ENCODE peak calls at places on chromosomes 7 and 10, in eight cellular contexts. G, O, E, Y, D, X, Q and C are unnamed samples.

GRCh38 chr10:84244651-84245270 is at the start of gene RGR:
- DNase-seq in G (peak), O (no peak), E (no peak), Y (no peak), D (peak), X (peak), Q (no peak), C (no peak)

GRCh38 chr7:140678816-140679130 is 6.0 kb downstream of the ADCK2 start:
- DNase-seq in G (no peak), O (no peak), E (no peak), Y (no peak), D (no peak), X (no peak), Q (no peak), C (no peak)

GRCh38 chr10:68238371-68238770 is 6.5 kb upstream of the ATOH7 start:
- DNase-seq in G (no peak), O (no peak), E (no peak), Y (no peak), D (no peak), X (no peak), Q (no peak), C (no peak)

GRCh38 chr10:78577673-78578072 is 491.1 kb upstream of the ZMIZ1 start:
- DNase-seq in G (no peak), O (no peak), E (peak), Y (no peak), D (no peak), X (no peak), Q (no peak), C (no peak)

GRCh38 chr10:77564781-77565589 is 72.6 kb downstream of the KCNMA1 start:
- DNase-seq in G (no peak), O (no peak), E (peak), Y (no peak), D (no peak), X (peak), Q (no peak), C (no peak)

GRCh38 chr7:156969972-156970420 is 20.5 kb downstream of the NOM1 start:
- DNase-seq in G (no peak), O (no peak), E (peak), Y (no peak), D (no peak), X (no peak), Q (no peak), C (no peak)

GRCh38 chr10:106076496-106076895 is 1088.0 kb downstream of the SORCS1 start:
- DNase-seq in G (no peak), O (no peak), E (no peak), Y (no peak), D (no peak), X (no peak), Q (no peak), C (no peak)

GRCh38 chr10:93166116-93166515 is 92.4 kb downstream of the CYP26A1 start:
- DNase-seq in G (no peak), O (no peak), E (peak), Y (no peak), D (no peak), X (no peak), Q (no peak), C (no peak)

GRCh38 chr7:107505997-107506682 is 36.3 kb downstream of the GPR22 start:
- DNase-seq in G (no peak), O (no peak), E (peak), Y (no peak), D (no peak), X (peak), Q (peak), C (no peak)

GRCh38 chr10:38032881-38033280 is 22.4 kb downstream of the ZNF33A start:
- DNase-seq in G (peak), O (no peak), E (no peak), Y (no peak), D (no peak), X (no peak), Q (no peak), C (no peak)

GRCh38 chr7:108345710-108346336 is 110.4 kb downstream of the NRCAM start:
- DNase-seq in G (no peak), O (no peak), E (no peak), Y (no peak), D (no peak), X (no peak), Q (no peak), C (no peak)

GRCh38 chr10:36003688-36004087 is 361.6 kb upstream of the FZD8 start:
- DNase-seq in G (no peak), O (no peak), E (no peak), Y (no peak), D (no peak), X (no peak), Q (no peak), C (no peak)

GRCh38 chr10:53209941-53210611 is 437.5 kb upstream of the MBL2 start:
- DNase-seq in G (no peak), O (no peak), E (peak), Y (peak), D (no peak), X (peak), Q (peak), C (no peak)

GRCh38 chr10:6491841-6492609 is 88.1 kb downstream of the PRKCQ start:
- DNase-seq in G (no peak), O (no peak), E (no peak), Y (no peak), D (no peak), X (no peak), Q (no peak), C (no peak)

GRCh38 chr10:35058134-35058533 is 32.0 kb downstream of the CUL2 start:
- DNase-seq in G (no peak), O (no peak), E (peak), Y (peak), D (no peak), X (peak), Q (peak), C (no peak)

GRCh38 chr7:142445019-142445686 is 187.3 kb upstream of the PRSS58 start:
- DNase-seq in G (no peak), O (no peak), E (peak), Y (no peak), D (no peak), X (no peak), Q (no peak), C (no peak)
- TF ChIP-seq CTCF in G (no peak), O (no peak), E (peak), Y (peak), D (no peak), X (peak), Q (peak), C (peak)

GRCh38 chr10:73591935-73592699 is 975 bp upstream of the USP54 start:
- DNase-seq in G (peak), O (peak), E (peak), Y (no peak), D (peak), X (peak), Q (peak), C (peak)
- TF ChIP-seq CTCF in G (no peak), O (no peak), E (peak), Y (no peak), D (no peak), X (no peak), Q (no peak), C (peak)

GRCh38 chr7:54839538-54840213 is 80.7 kb upstream of the SEC61G start:
- DNase-seq in G (peak), O (no peak), E (peak), Y (no peak), D (peak), X (peak), Q (peak), C (peak)

GRCh38 chr7:54838540-54838925 is 79.5 kb upstream of the SEC61G start:
- DNase-seq in G (no peak), O (no peak), E (peak), Y (no peak), D (no peak), X (no peak), Q (no peak), C (no peak)

GRCh38 chr7:54837761-54838539 is 78.9 kb upstream of the SEC61G start:
- DNase-seq in G (no peak), O (no peak), E (peak), Y (no peak), D (no peak), X (no peak), Q (no peak), C (no peak)

GRCh38 chr7:54843961-54844360 is 85.0 kb upstream of the SEC61G start:
- DNase-seq in G (no peak), O (no peak), E (peak), Y (no peak), D (no peak), X (no peak), Q (no peak), C (no peak)

DNA sequence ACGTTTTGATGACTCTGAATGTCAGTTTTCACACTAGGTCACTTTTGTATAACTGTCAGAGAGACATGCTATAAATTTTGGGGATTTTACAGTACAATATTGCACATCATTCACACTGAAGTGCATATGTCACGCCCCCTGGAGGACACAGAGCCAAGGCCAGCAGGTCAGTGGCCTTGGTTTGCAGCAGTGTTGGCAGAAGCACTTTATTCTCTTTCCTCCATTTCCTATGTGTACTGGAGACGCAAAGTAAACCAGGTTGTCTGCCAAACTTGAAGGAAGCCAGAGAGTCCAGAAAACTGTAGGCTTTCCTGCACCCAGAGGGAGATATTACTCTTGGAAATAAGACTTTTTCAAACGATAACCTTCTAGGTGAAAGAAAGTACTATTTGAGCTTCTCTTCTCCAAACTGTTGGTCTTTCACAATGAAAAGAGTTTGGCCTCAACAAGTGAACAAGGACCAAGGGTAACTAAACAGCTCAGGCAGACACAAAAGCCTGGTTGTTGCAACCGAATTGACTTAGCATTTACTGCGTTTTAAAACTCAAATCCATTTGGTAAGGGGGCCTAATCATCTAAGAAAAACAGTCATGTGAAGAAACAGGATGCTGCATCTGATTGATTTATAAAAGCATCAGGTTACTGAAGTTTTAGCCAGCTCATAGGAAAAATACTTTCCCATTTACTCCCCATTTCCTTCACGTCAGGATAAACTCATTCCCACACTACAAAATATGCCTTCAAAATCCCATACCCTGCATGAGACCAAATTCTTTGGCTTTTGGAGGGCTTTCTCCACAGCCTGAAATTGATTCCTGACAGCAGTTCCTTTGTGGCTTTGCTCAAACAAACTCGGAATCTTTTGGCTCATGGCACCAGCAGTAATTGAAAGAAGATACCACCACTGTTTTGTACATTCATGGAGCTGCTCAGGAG is 83.0 kb upstream of the SEC61G start:
- DNase-seq in G (peak), O (no peak), E (peak), Y (peak), D (no peak), X (peak), Q (peak), C (no peak)
- TF ChIP-seq CTCF in G (peak), O (no peak), E (peak), Y (peak), D (no peak), X (peak), Q (peak), C (peak)

DNA sequence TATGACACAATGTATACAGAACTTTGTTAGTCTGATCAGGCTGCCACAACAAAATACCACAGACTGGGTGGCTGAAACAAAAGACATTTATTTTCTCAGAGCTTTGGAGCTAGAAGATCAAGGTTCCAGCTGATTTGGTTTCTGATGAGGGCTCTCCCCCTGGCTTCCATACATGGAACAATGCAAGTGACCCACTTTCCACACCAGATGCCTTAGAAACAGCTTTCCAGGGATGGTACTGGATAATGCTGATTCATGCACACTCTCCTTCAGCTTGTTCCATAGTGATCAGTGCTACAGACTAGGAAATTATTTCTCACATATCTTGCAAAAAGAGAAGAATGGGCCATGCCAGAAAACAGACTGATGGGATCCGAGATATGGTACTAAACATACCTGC is 1274.9 kb upstream of the SORCS1 start:
- DNase-seq in G (no peak), O (no peak), E (no peak), Y (no peak), D (no peak), X (peak), Q (no peak), C (no peak)
- TF ChIP-seq CTCF in G (no peak), O (no peak), E (no peak), Y (no peak), D (no peak), X (peak), Q (no peak), C (no peak)

DNA sequence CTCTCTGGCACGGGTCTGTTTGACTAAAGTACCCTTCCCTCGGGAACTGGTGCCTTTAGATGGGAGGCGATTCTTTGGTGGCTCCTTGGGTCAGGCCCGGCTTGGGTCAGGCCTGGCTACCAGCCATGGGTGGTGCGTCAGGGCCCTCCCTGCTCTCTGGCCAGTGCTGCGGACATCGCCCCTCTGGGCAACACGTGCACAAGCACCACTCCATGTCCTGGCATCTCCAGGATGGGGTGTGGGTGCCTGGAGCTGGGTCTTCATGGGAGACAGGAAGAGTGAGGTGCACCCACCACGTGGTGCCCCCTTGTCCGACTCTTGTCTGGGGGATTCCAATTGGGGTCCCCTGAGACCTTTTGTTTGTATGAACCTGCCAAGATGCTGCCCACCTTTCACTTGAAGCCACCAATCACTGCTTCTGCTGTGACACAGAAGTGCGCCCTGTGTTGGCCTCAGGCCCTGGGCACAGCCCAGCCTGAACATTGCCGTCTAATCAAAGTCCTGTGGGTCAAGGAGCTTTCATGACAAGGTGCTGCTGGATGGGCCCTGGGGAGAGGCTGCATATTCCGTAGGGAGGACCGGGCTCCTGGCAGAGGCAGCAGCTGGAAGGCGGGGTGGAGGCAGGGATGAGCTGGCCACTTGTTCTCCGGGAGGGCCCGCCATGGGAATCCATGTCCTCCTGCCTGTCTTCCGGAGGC is 11.1 kb upstream of the PWWP2B start:
- DNase-seq in G (no peak), O (peak), E (no peak), Y (no peak), D (peak), X (no peak), Q (no peak), C (no peak)
- TF ChIP-seq CTCF in G (no peak), O (no peak), E (no peak), Y (no peak), D (no peak), X (no peak), Q (no peak), C (no peak)

DNA sequence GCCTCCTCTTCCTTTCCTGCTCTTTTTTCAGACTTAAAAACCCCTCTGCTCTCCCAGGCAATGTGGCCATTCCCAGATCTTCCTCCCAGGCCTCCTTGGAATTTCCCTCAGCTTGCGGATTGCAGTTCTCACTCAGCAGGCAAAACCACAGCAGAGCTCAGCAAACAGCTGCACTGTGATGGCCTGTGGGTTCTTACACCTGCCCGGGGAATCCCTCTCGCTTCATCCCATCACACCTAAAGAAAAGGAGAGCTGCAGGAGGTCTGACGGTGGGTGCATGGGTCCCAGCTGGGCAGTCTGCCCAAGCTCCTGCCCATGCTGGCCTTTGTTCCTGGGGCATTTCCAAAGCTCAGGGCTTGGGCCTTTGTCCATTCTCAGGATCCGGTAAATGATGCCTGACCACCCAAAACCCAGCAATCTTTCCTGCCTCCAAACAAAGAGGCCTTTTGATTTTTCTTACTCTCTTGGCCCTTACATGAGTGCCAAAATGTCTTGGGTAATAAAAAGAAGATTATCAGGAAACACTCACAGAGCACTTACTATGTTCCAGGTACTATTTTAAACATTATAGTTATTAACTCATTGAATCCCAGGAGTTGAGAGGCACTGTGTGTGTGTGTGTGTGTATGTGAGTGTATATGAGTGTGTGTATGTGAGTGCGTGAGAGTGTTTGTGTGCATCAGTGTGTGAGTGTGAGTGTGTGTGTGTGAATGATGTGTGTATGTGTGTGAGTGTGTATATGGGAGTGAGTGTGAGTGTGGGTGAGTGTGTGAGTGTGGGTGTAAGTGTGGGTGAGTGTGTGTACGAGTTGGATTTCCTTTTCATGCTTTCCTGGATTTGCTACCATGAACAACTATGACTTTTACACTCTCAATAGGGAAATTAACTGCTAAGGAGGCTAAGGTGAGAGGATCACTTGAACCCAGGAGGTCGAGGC is 64.5 kb upstream of the PODXL start:
- DNase-seq in G (no peak), O (no peak), E (no peak), Y (peak), D (no peak), X (peak), Q (no peak), C (no peak)
- TF ChIP-seq CTCF in G (no peak), O (no peak), E (no peak), Y (no peak), D (no peak), X (no peak), Q (no peak), C (no peak)

GRCh38 chr10:102405632-102406031 is 10.1 kb downstream of the NFKB2 start:
- DNase-seq in G (no peak), O (no peak), E (no peak), Y (no peak), D (no peak), X (no peak), Q (no peak), C (no peak)

GRCh38 chr10:102403115-102403514 is 7.6 kb downstream of the NFKB2 start:
- DNase-seq in G (no peak), O (no peak), E (no peak), Y (no peak), D (no peak), X (no peak), Q (no peak), C (no peak)

GRCh38 chr10:102404361-102405107 is 9.0 kb downstream of the NFKB2 start:
- DNase-seq in G (no peak), O (no peak), E (no peak), Y (no peak), D (no peak), X (no peak), Q (no peak), C (no peak)

GRCh38 chr10:102407641-102407943 is 11.0 kb downstream of the PSD start:
- DNase-seq in G (no peak), O (no peak), E (no peak), Y (no peak), D (no peak), X (no peak), Q (no peak), C (no peak)

DNA sequence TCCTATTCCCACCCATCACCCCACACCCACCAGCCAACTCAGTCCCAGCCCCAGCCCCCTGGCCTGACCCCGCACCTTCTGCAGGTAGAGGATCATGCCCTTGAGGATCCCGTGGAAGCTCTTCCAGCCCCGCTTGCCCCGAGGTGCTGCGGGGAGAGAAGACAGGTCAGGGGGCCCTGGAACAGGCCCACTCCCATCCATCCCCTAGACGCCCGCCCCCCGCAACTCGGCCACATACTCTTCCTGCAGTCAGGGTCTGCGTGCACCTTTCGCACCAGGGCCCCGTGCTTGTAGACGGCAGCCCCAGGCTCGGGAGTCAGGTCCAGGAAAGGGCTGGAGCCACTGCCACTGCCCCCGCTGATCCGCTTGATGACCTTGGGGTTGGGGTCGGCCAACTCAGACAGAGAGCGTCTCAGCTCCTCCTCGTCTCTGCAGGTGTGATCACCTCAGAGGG is 9.6 kb downstream of the NFKB2 start:
- DNase-seq in G (no peak), O (no peak), E (no peak), Y (no peak), D (no peak), X (no peak), Q (no peak), C (no peak)
- TF ChIP-seq CTCF in G (no peak), O (no peak), E (no peak), Y (no peak), D (no peak), X (no peak), Q (no peak), C (no peak)

GRCh38 chr7:1076184-1077072 is 11.5 kb upstream of the GPER1 start:
- DNase-seq in G (peak), O (no peak), E (no peak), Y (no peak), D (no peak), X (no peak), Q (no peak), C (no peak)
- TF ChIP-seq CTCF in G (no peak), O (no peak), E (no peak), Y (no peak), D (no peak), X (no peak), Q (no peak), C (no peak)